ENCODE peak calls at places on chromosomes 7 and 10, in eight cellular contexts. G, S, F, Q, R, X, O and W are unnamed samples.

GRCh38 chr10:68902382-68902781 is 1.3 kb downstream of the DDX50 start:
- DNase-seq in G (no peak), S (no peak), F (no peak), Q (no peak), R (no peak), X (no peak), O (no peak), W (no peak)

GRCh38 chr7:100544949-100545635 is 6.1 kb downstream of the AGFG2 start:
- DNase-seq in G (no peak), S (no peak), F (no peak), Q (no peak), R (peak), X (peak), O (no peak), W (no peak)

GRCh38 chr10:51706225-51706624 is 6.8 kb upstream of the CSTF2T start:
- DNase-seq in G (no peak), S (peak), F (no peak), Q (no peak), R (no peak), X (peak), O (peak), W (no peak)

GRCh38 chr7:101235522-101235921 is 2.1 kb downstream of the CLDN15 start:
- DNase-seq in G (no peak), S (no peak), F (no peak), Q (no peak), R (no peak), X (no peak), O (no peak), W (no peak)

GRCh38 chr10:93166116-93166515 is 92.4 kb downstream of the CYP26A1 start:
- DNase-seq in G (no peak), S (no peak), F (no peak), Q (no peak), R (no peak), X (no peak), O (no peak), W (no peak)

GRCh38 chr10:87635498-87636312 is 24.0 kb upstream of the PAPSS2 start:
- DNase-seq in G (no peak), S (no peak), F (no peak), Q (peak), R (peak), X (peak), O (no peak), W (no peak)

GRCh38 chr7:13276977-13277376 is 589.5 kb downstream of the ARL4A start:
- DNase-seq in G (no peak), S (no peak), F (no peak), Q (no peak), R (no peak), X (no peak), O (no peak), W (no peak)

GRCh38 chr10:114631678-114632417 is 26.2 kb downstream of the ABLIM1 start:
- DNase-seq in G (peak), S (peak), F (peak), Q (peak), R (peak), X (no peak), O (peak), W (no peak)

GRCh38 chr7:107692501-107692900 is 31.9 kb downstream of the SLC26A4 start:
- DNase-seq in G (no peak), S (no peak), F (no peak), Q (no peak), R (no peak), X (peak), O (no peak), W (no peak)

GRCh38 chr7:151245360-151246160 is 2.9 kb downstream of the SMARCD3 start:
- DNase-seq in G (peak), S (peak), F (peak), Q (peak), R (no peak), X (no peak), O (no peak), W (no peak)

GRCh38 chr10:127338391-127339108 is 142.2 kb upstream of the INSYN2A start:
- DNase-seq in G (no peak), S (no peak), F (no peak), Q (no peak), R (no peak), X (no peak), O (no peak), W (no peak)

GRCh38 chr7:80833289-80834104 is 85.4 kb downstream of the SEMA3C start:
- DNase-seq in G (no peak), S (no peak), F (no peak), Q (no peak), R (no peak), X (peak), O (no peak), W (no peak)

GRCh38 chr10:97407211-97407951 is 6.2 kb upstream of the RRP12 start:
- DNase-seq in G (peak), S (no peak), F (peak), Q (peak), R (peak), X (peak), O (peak), W (no peak)

GRCh38 chr10:55024718-55025117 is 223.7 kb upstream of the PCDH15 start:
- DNase-seq in G (no peak), S (no peak), F (no peak), Q (peak), R (no peak), X (no peak), O (no peak), W (no peak)

GRCh38 chr10:131354380-131354779 is 42.9 kb upstream of the TCERG1L start:
- DNase-seq in G (peak), S (no peak), F (no peak), Q (no peak), R (no peak), X (no peak), O (no peak), W (no peak)

GRCh38 chr10:86732771-86733170 is 23.6 kb upstream of the BMPR1A start:
- DNase-seq in G (no peak), S (no peak), F (no peak), Q (no peak), R (no peak), X (no peak), O (no peak), W (no peak)

GRCh38 chr7:139294951-139295555 is 46.1 kb upstream of the FMC1 start:
- DNase-seq in G (no peak), S (no peak), F (no peak), Q (no peak), R (no peak), X (no peak), O (no peak), W (no peak)

GRCh38 chr7:76405738-76406137 is 3.8 kb downstream of the SSC4D start:
- DNase-seq in G (no peak), S (no peak), F (no peak), Q (no peak), R (no peak), X (no peak), O (no peak), W (no peak)

GRCh38 chr10:12833451-12833850 is 168.1 kb downstream of the CCDC3 start:
- DNase-seq in G (no peak), S (no peak), F (no peak), Q (no peak), R (no peak), X (no peak), O (no peak), W (no peak)

GRCh38 chr10:102615361-102615760 is 28.9 kb upstream of the TRIM8 start:
- DNase-seq in G (no peak), S (peak), F (peak), Q (no peak), R (no peak), X (no peak), O (no peak), W (no peak)

GRCh38 chr7:129655801-129656200 is 44.3 kb downstream of the NRF1 start:
- DNase-seq in G (no peak), S (no peak), F (no peak), Q (no peak), R (no peak), X (no peak), O (no peak), W (no peak)

GRCh38 chr10:16724509-16724908 is 92.7 kb downstream of the RSU1 start:
- DNase-seq in G (no peak), S (no peak), F (no peak), Q (no peak), R (no peak), X (no peak), O (no peak), W (no peak)

GRCh38 chr7:69780377-69780776 is 182.1 kb downstream of the AUTS2 start:
- DNase-seq in G (no peak), S (peak), F (peak), Q (no peak), R (peak), X (no peak), O (no peak), W (no peak)

GRCh38 chr10:61140765-61141392 is 196.9 kb upstream of the RHOBTB1 start:
- DNase-seq in G (no peak), S (no peak), F (no peak), Q (peak), R (peak), X (peak), O (peak), W (no peak)

GRCh38 chr7:133009426-133009825 is 72.5 kb downstream of the CHCHD3 start:
- DNase-seq in G (no peak), S (no peak), F (no peak), Q (no peak), R (no peak), X (no peak), O (no peak), W (no peak)

GRCh38 chr10:12466701-12467100 is 117.4 kb downstream of the CAMK1D start:
- DNase-seq in G (no peak), S (no peak), F (no peak), Q (no peak), R (no peak), X (peak), O (no peak), W (no peak)

DNA sequence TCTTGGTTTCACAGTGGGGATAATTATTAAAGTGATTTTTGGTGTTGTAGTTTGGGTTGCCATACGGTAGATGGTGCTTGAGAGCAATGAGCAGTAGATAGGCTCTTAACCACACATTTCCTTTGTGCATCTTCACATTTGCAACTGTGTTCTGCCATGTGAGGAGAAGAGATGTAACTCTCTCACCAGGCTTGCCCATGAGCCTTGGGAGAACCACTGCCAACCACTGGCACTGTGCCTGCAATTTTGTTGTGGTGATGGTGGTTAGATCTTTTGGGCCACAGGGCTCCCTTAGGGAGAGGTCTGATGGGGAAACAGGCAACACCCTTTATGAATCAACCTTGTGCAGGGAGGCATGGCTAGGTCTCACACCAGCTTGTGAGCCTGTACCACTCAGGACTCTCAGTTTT is 204.3 kb downstream of the CCDC7 start:
- DNase-seq in G (no peak), S (no peak), F (no peak), Q (no peak), R (no peak), X (no peak), O (no peak), W (no peak)
- TF ChIP-seq CTCF in G (no peak), S (no peak), F (peak), Q (no peak), R (no peak), X (no peak), O (no peak), W (no peak)

GRCh38 chr10:44978570-44979280 is at the start of gene DEPP1:
- DNase-seq in G (peak), S (peak), F (peak), Q (peak), R (peak), X (peak), O (peak), W (no peak)
- TF ChIP-seq CTCF in G (peak), S (peak), F (peak), Q (peak), R (peak), X (peak), O (peak), W (no peak)

GRCh38 chr10:117743517-117743916 is 201.0 kb downstream of the EMX2 start:
- DNase-seq in G (no peak), S (no peak), F (no peak), Q (no peak), R (no peak), X (no peak), O (no peak), W (no peak)

GRCh38 chr10:117745301-117745700 is 202.8 kb downstream of the EMX2 start:
- DNase-seq in G (no peak), S (no peak), F (peak), Q (no peak), R (no peak), X (no peak), O (no peak), W (peak)

GRCh38 chr10:117740696-117741222 is 198.2 kb downstream of the EMX2 start:
- DNase-seq in G (no peak), S (no peak), F (no peak), Q (no peak), R (no peak), X (no peak), O (no peak), W (no peak)

GRCh38 chr10:117740088-117740487 is 197.5 kb downstream of the EMX2 start:
- DNase-seq in G (no peak), S (no peak), F (no peak), Q (no peak), R (no peak), X (no peak), O (no peak), W (no peak)

GRCh38 chr10:117741524-117741923 is 199.0 kb downstream of the EMX2 start:
- DNase-seq in G (no peak), S (no peak), F (no peak), Q (no peak), R (no peak), X (no peak), O (no peak), W (no peak)
- TF ChIP-seq CTCF in G (peak), S (no peak), F (peak), Q (peak), R (no peak), X (no peak), O (no peak), W (no peak)

DNA sequence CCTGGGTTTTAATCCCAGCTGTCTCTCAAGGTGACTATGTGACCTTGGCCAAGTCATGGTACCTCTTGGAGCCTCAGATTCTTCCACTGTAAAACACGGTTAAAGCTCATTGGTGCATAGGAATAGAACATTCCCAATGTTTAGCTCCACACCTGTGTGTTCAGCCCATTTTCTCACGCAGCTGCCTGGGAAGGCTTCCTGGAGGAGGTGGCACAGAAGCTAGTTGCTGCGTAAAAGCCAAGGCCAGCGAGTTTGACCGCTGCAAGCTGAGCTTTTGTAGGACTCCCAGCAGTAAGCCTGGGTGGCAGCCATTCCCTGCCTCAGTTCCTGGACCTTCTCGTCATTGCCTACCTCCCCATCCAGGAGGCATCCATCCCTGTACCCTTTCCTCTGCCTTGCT is 326.6 kb downstream of the RPS24 start:
- DNase-seq in G (no peak), S (no peak), F (no peak), Q (no peak), R (no peak), X (no peak), O (no peak), W (no peak)
- TF ChIP-seq CTCF in G (no peak), S (no peak), F (no peak), Q (no peak), R (no peak), X (no peak), O (no peak), W (no peak)

GRCh38 chr7:54663603-54664234 is 95.3 kb downstream of the SEC61G start:
- DNase-seq in G (no peak), S (no peak), F (no peak), Q (no peak), R (no peak), X (no peak), O (no peak), W (no peak)

GRCh38 chr7:54663186-54663585 is 95.8 kb downstream of the SEC61G start:
- DNase-seq in G (no peak), S (no peak), F (peak), Q (no peak), R (no peak), X (no peak), O (no peak), W (no peak)

GRCh38 chr7:54662701-54663100 is 96.3 kb downstream of the SEC61G start:
- DNase-seq in G (no peak), S (no peak), F (no peak), Q (no peak), R (no peak), X (no peak), O (no peak), W (no peak)

GRCh38 chr7:54664235-54665228 is 94.5 kb downstream of the SEC61G start:
- DNase-seq in G (peak), S (no peak), F (peak), Q (peak), R (peak), X (peak), O (peak), W (no peak)
- TF ChIP-seq CTCF in G (peak), S (no peak), F (peak), Q (peak), R (peak), X (peak), O (peak), W (no peak)

DNA sequence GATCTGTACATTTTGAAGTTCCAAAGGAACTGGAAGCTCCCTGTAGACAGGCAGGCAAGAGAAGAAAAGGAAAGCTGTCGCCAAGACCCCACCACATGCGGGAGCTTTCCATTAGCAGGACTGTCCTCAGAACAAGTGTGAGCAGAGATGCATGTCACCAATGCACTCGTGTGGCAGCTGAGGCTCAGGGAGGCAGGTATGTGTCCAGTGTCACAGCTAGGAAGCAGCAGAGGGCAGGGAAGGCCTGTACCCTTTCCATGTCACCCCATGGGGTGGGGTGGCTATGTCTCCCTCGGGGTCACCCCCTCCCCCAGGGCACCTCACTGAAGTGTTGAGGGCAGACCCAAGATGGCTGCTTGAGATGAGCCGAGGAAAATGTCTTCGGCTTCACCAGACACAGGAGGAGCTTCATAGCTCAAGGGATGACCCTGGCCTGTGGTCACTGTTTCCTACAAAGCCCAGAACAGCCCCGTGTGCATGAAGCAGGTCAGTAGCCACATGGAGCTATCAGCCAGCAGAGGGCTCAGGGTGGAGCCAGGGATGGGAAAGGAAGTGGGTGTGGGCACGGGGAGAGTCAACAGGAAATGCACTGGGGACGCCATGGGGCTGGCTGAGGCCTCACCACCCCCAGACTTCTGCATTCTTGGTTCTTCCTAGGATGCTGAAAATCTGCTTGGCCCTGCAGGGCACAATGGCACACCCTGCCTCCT is 96.6 kb downstream of the FAM53B start:
- DNase-seq in G (no peak), S (peak), F (no peak), Q (peak), R (no peak), X (peak), O (no peak), W (no peak)
- TF ChIP-seq CTCF in G (no peak), S (no peak), F (no peak), Q (no peak), R (no peak), X (no peak), O (peak), W (no peak)

GRCh38 chr7:44963526-44964290 is 15.1 kb downstream of the MYO1G start:
- DNase-seq in G (no peak), S (peak), F (peak), Q (no peak), R (no peak), X (no peak), O (no peak), W (no peak)

GRCh38 chr7:44964831-44965440 is 13.9 kb downstream of the MYO1G start:
- DNase-seq in G (no peak), S (no peak), F (no peak), Q (no peak), R (no peak), X (no peak), O (no peak), W (no peak)

GRCh38 chr7:44965441-44965903 is 13.3 kb downstream of the MYO1G start:
- DNase-seq in G (no peak), S (peak), F (peak), Q (no peak), R (no peak), X (no peak), O (no peak), W (no peak)

GRCh38 chr7:44965937-44966730 is 12.7 kb downstream of the MYO1G start:
- DNase-seq in G (no peak), S (peak), F (peak), Q (no peak), R (no peak), X (no peak), O (no peak), W (no peak)

DNA sequence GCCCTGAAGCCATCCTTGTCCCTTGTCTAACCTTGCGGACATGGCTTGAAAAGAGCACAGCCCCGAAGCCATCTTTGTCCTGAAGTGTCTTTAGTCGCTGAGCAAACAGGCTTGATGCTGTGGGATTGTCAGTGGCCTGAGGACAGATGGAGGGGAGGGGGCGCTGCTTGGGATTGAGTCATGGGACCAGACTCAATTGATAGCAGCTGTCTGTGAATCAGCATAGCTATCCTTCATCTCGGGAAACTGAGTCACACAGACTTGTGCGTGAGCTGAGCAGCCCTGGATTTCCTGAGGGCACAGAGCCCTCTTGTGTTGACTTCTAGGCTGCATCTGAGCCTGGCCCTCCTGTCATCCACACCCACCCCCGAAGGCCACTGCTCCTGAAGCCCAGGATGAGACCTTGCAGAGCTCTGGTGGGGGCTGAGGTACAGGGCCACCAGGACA is 14.4 kb downstream of the MYO1G start:
- DNase-seq in G (no peak), S (peak), F (peak), Q (no peak), R (no peak), X (peak), O (no peak), W (no peak)
- TF ChIP-seq CTCF in G (peak), S (no peak), F (peak), Q (peak), R (peak), X (peak), O (no peak), W (no peak)